ENCODE peak calls at places on chromosomes 16 and 17, in six cellular contexts. S, C, Q, U, O and W are unnamed samples.
A peak's percentile ranks its signal among the peaks of the same experiment; 100 is the strongest.

GRCh38 chr16:88688013-88688778 is 1.9 kb upstream of the SNAI3 start:
- DNase-seq in S (peak; percentile 97), C (no peak), Q (no peak), U (no peak), O (no peak), W (no peak)

GRCh38 chr16:82031116-82032084 is 3.7 kb upstream of the HSD17B2 start:
- DNase-seq in S (no peak), C (peak; percentile 44), Q (peak; percentile 72), U (no peak), O (peak; percentile 71), W (no peak)

GRCh38 chr17:73592531-73592961 is 51.7 kb downstream of the SDK2 start:
- DNase-seq in S (no peak), C (no peak), Q (no peak), U (no peak), O (no peak), W (no peak)

GRCh38 chr17:3740611-3741073 is 16.9 kb downstream of the HASPIN start:
- DNase-seq in S (no peak), C (no peak), Q (no peak), U (no peak), O (no peak), W (no peak)

GRCh38 chr17:73013816-73014663 is 78.4 kb downstream of the SLC39A11 start:
- DNase-seq in S (no peak), C (no peak), Q (peak; percentile 24), U (no peak), O (no peak), W (no peak)

GRCh38 chr17:16150251-16150859 is 65.0 kb downstream of the NCOR1 start:
- DNase-seq in S (no peak), C (peak; percentile 80), Q (peak; percentile 80), U (no peak), O (no peak), W (no peak)

GRCh38 chr16:68236804-68237242 is 896 bp upstream of the ESRP2 start:
- DNase-seq in S (no peak), C (peak; percentile 40), Q (no peak), U (no peak), O (peak; percentile 44), W (no peak)

GRCh38 chr16:66474750-66475199 is 47.7 kb downstream of the BEAN1 start:
- DNase-seq in S (no peak), C (peak; percentile 31), Q (no peak), U (no peak), O (no peak), W (no peak)

GRCh38 chr16:78307824-78308528 is 208.5 kb downstream of the WWOX start:
- DNase-seq in S (no peak), C (no peak), Q (no peak), U (no peak), O (no peak), W (no peak)

GRCh38 chr16:51538707-51539604 is 387.9 kb upstream of the SALL1 start:
- DNase-seq in S (no peak), C (peak; percentile 58), Q (peak; percentile 92), U (no peak), O (peak; percentile 72), W (no peak)

GRCh38 chr17:40431231-40431602 is 12.0 kb upstream of the IGFBP4 start:
- DNase-seq in S (no peak), C (no peak), Q (no peak), U (no peak), O (no peak), W (no peak)

GRCh38 chr17:42288985-42289862 is 926 bp downstream of the STAT5A start:
- DNase-seq in S (peak; percentile 70), C (no peak), Q (no peak), U (peak; percentile 70), O (no peak), W (no peak)

GRCh38 chr16:10599626-10600025 is 19.2 kb upstream of the EMP2 start:
- DNase-seq in S (no peak), C (no peak), Q (no peak), U (no peak), O (no peak), W (no peak)
- H3K27ac ChIP-seq in S (no peak overlapping the region), C (no peak overlapping the region), Q (no peak overlapping the region), U (no peak overlapping the region), O (no peak overlapping the region), W (no peak overlapping the region)

GRCh38 chr17:59436900-59437299 is 105.4 kb downstream of the YPEL2 start:
- DNase-seq in S (no peak), C (no peak), Q (no peak), U (no peak), O (no peak), W (peak; percentile 72)

GRCh38 chr17:59437766-59438165 is 106.3 kb downstream of the YPEL2 start:
- DNase-seq in S (no peak), C (no peak), Q (no peak), U (no peak), O (no peak), W (no peak)

GRCh38 chr17:59434429-59434828 is 103.0 kb downstream of the YPEL2 start:
- DNase-seq in S (no peak), C (no peak), Q (no peak), U (no peak), O (no peak), W (no peak)

GRCh38 chr17:59432657-59433056 is 101.2 kb downstream of the YPEL2 start:
- DNase-seq in S (no peak), C (no peak), Q (no peak), U (no peak), O (no peak), W (no peak)

DNA sequence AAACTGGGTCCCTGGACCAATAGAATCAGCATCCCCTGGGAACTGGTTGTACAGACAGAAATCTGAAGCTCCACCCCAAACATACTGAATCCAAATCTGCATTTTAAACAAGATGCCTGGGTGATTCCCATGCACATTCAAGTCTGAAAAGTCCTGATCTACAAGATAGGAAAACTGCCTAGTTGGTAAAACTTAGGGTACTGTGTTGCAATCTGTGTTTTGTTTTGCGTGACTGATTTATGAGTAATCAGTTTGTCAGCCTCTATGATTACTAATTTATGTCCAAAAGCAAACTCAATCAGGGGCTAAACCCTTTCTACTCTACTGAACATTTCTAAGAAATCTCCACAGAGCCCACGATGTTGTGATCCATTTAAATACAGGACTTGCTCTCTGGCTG is 103.8 kb downstream of the YPEL2 start:
- DNase-seq in S (no peak), C (peak; percentile 82), Q (peak; percentile 70), U (no peak), O (no peak), W (no peak)
- H3K4me1 ChIP-seq in S (peaks cover 31% of the 10 kb centered on the region), C (peaks cover 51% of the 10 kb centered on the region), Q (peaks cover 11% of the 10 kb centered on the region), U (peaks cover under 1% of the 10 kb centered on the region), O (peaks cover 71% of the 10 kb centered on the region), W (peaks cover 24% of the 10 kb centered on the region)

DNA sequence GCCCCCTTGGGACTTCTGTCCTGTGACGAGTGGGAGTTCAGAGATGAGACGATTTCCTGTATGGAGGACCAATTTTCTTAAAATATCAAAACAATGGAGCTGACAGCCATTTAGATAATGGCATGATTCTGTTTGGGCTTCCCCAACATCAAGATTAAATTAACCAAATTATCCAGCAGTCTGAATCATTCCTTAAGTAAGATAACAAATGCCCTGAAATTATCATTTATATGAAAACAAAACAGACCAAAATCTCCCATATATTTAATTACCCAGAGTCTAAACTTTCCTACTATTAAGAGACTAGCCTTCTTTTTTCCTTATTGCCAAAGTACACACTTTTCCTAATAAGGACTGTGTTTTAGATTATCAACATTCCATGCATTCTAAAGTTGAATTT is 550.1 kb upstream of the PSMD7 start:
- DNase-seq in S (no peak), C (no peak), Q (no peak), U (no peak), O (no peak), W (no peak)
- TF ChIP-seq POLR2A in S (no peak), C (no peak), Q (no peak), U (no peak), O (no peak), W (no peak)

GRCh38 chr17:5784791-5785190 is 200.5 kb upstream of the NLRP1 start:
- DNase-seq in S (no peak), C (no peak), Q (no peak), U (no peak), O (no peak), W (no peak)
- H3K27ac ChIP-seq in S (no peak overlapping the region), C (peak overlapping the region; percentile 62), Q (no peak overlapping the region), U (no peak overlapping the region), O (no peak overlapping the region), W (no peak overlapping the region)

GRCh38 chr16:24738895-24739294 is 9.4 kb downstream of the TNRC6A start:
- DNase-seq in S (no peak), C (no peak), Q (no peak), U (no peak), O (no peak), W (no peak)
- H3K4me1 ChIP-seq in S (peaks cover 80% of the 10 kb centered on the region), C (peaks cover 37% of the 10 kb centered on the region), Q (peaks cover 24% of the 10 kb centered on the region), U (peaks cover 23% of the 10 kb centered on the region), O (peaks cover 71% of the 10 kb centered on the region), W (peaks cover 40% of the 10 kb centered on the region)